ENCODE peak calls at places on chromosomes 16 and 17, in seven cellular contexts. N, B, U, H, Q, V and O are unnamed samples. For H3K9me3, the result is how much of the 10 kb centered on the place peaks cover.

GRCh38 chr17:65794572-65794971 is 233.1 kb upstream of the AXIN2 start:
- DNase-seq in N (no peak), B (peak), U (peak), H (peak), Q (no peak), V (no peak), O (no peak)

GRCh38 chr17:62757518-62757951 is 50.6 kb downstream of the MARCHF10 start:
- DNase-seq in N (no peak), B (no peak), U (no peak), H (peak), Q (no peak), V (no peak), O (no peak)

GRCh38 chr16:84806890-84807258 is 12.9 kb upstream of the CRISPLD2 start:
- DNase-seq in N (no peak), B (no peak), U (no peak), H (no peak), Q (no peak), V (no peak), O (no peak)

GRCh38 chr17:40576113-40576740 is 11.0 kb upstream of the CCR7 start:
- DNase-seq in N (no peak), B (no peak), U (no peak), H (no peak), Q (no peak), V (no peak), O (no peak)

GRCh38 chr16:8565498-8565897 is 24.8 kb downstream of the TMEM114 start:
- DNase-seq in N (no peak), B (no peak), U (no peak), H (peak), Q (no peak), V (no peak), O (no peak)

GRCh38 chr16:72009779-72010178 is 1.2 kb downstream of the DHODH start:
- DNase-seq in N (no peak), B (no peak), U (no peak), H (no peak), Q (no peak), V (no peak), O (no peak)

GRCh38 chr17:41835214-41835799 is 725 bp downstream of the NT5C3B start:
- DNase-seq in N (no peak), B (no peak), U (no peak), H (no peak), Q (no peak), V (no peak), O (peak)

GRCh38 chr16:31092330-31092729 is 2.3 kb downstream of the VKORC1 start:
- DNase-seq in N (no peak), B (no peak), U (no peak), H (no peak), Q (no peak), V (no peak), O (peak)

GRCh38 chr17:35170968-35171771 is 23.0 kb downstream of the SLC35G3 start:
- DNase-seq in N (no peak), B (peak), U (no peak), H (no peak), Q (no peak), V (no peak), O (no peak)
- TF ChIP-seq CTCF in N (peak), B (peak), U (no peak), H (no peak), Q (peak), V (peak), O (peak)

GRCh38 chr16:88283596-88283995 is 99.2 kb upstream of the ZNF469 start:
- DNase-seq in N (no peak), B (no peak), U (no peak), H (no peak), Q (no peak), V (peak), O (no peak)
- H3K9me3 ChIP-seq in N (under half), B (under half), U (under half), H (under half), Q (under half), V (under half), O (under half)

DNA sequence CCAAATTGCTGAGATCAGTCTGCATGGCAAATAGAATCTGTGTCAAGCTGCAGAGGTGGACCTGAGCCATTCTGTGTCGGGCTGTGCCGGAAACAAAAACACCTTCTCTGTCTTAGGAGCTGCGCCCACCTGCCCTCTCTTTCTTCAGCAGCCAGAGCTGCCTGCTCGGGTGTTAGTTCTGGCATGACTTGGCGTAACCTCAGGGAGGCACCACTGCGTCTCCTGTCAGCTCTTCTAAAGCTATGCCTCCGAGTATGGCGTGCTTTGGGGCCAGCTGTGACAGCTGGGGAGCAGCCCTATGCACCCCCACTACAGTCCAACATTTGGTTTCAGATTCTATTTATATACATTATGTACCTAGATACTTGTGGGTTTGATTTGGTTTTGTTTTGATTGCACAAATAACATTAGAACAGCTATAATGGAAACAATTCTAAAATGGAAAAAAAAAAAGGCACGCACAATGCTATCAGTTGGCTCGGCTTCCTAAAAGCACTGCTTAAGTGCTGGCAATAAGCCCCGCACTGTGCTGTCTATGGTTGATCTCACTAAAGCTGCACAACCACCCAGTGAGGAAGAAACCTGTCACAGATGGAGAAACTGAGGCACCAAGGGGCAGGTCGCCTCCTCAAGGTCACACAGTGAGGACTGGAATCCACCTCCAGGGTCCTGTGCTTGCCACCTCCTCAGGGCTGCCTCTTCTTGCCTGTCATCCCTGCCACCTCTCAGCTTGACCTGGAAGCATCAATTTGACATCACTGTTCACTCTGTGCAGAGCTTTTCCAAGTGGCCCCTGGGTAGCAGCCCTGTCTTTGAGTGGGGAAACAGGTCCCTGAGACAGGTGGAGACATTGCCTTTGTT is 18.7 kb upstream of the ADGRG1 start:
- DNase-seq in N (no peak), B (no peak), U (peak), H (peak), Q (peak), V (peak), O (peak)
- TF ChIP-seq CTCF in N (no peak), B (no peak), U (no peak), H (no peak), Q (no peak), V (no peak), O (no peak)

GRCh38 chr16:15973997-15974396 is 24.6 kb downstream of the ABCC1 start:
- DNase-seq in N (no peak), B (no peak), U (no peak), H (no peak), Q (no peak), V (no peak), O (no peak)
- H3K9me3 ChIP-seq in N (under half), B (under half), U (under half), H (under half), Q (under half), V (under half), O (under half)